ENCODE peak calls at places on chromosomes 6 and 20, in four cellular contexts. One of them, this sample, is unnamed. For H3K4me1, the result is how much of the 10 kb centered on the place peaks cover.

GRCh38 chr20:36815454-36816091 is 42.0 kb upstream of the DSN1 start:
- DNase-seq in HepG2: no peak
- DNase-seq in GM12878: no peak
- DNase-seq in H1: no peak
- DNase-seq in this sample: no peak

GRCh38 chr6:137853569-137854213 is 13.4 kb upstream of the TNFAIP3 start:
- DNase-seq in HepG2: no peak
- DNase-seq in GM12878: no peak
- DNase-seq in H1: no peak
- DNase-seq in this sample: no peak

GRCh38 chr20:53981752-53982437 is 88.5 kb downstream of the BCAS1 start:
- DNase-seq in H1: no peak
- DNase-seq in GM12878: no peak
- DNase-seq in HepG2: no peak
- DNase-seq in this sample: no peak

GRCh38 chr20:16539280-16539679 is 34.0 kb downstream of the KIF16B start:
- DNase-seq in GM12878: no peak
- DNase-seq in HepG2: no peak
- DNase-seq in H1: no peak
- DNase-seq in this sample: no peak

GRCh38 chr6:114007451-114007953 is 36.6 kb upstream of the HDAC2 start:
- DNase-seq in H1: no peak
- DNase-seq in HepG2: no peak
- DNase-seq in GM12878: peak
- DNase-seq in this sample: peak

GRCh38 chr6:21508753-21509152 is 84.8 kb upstream of the SOX4 start:
- DNase-seq in GM12878: no peak
- DNase-seq in HepG2: peak
- DNase-seq in H1: no peak
- DNase-seq in this sample: no peak

GRCh38 chr6:151870375-151870774 is 62.9 kb downstream of the ESR1 start:
- DNase-seq in H1: no peak
- DNase-seq in GM12878: no peak
- DNase-seq in HepG2: no peak
- DNase-seq in this sample: no peak

GRCh38 chr6:147154454-147154853 is 49.8 kb upstream of the STXBP5 start:
- DNase-seq in HepG2: peak
- DNase-seq in H1: no peak
- DNase-seq in GM12878: no peak
- DNase-seq in this sample: no peak

GRCh38 chr20:62822788-62823651 is 6.2 kb downstream of the COL9A3 start:
- DNase-seq in GM12878: no peak
- DNase-seq in HepG2: peak
- DNase-seq in H1: peak
- DNase-seq in this sample: no peak

GRCh38 chr6:116118608-116119007 is 7.3 kb downstream of the COL10A1 start:
- DNase-seq in GM12878: no peak
- DNase-seq in H1: no peak
- DNase-seq in HepG2: no peak
- DNase-seq in this sample: no peak

GRCh38 chr6:18515767-18516166 is 128.6 kb downstream of the RNF144B start:
- DNase-seq in GM12878: no peak
- DNase-seq in HepG2: no peak
- DNase-seq in H1: no peak
- DNase-seq in this sample: no peak

GRCh38 chr6:149905911-149906371 is 8.0 kb upstream of the RAET1E start:
- DNase-seq in HepG2: no peak
- DNase-seq in H1: no peak
- DNase-seq in GM12878: no peak
- DNase-seq in this sample: no peak

GRCh38 chr6:148221580-148221979 is 121.1 kb upstream of the SASH1 start:
- DNase-seq in GM12878: no peak
- DNase-seq in H1: no peak
- DNase-seq in HepG2: no peak
- DNase-seq in this sample: no peak

GRCh38 chr6:38169826-38170526 is 350.4 kb downstream of the ZFAND3 start:
- DNase-seq in GM12878: no peak
- DNase-seq in HepG2: no peak
- DNase-seq in H1: no peak
- DNase-seq in this sample: no peak

GRCh38 chr20:9051508-9051907 is 17.4 kb upstream of the PLCB4 start:
- DNase-seq in HepG2: peak
- DNase-seq in GM12878: no peak
- DNase-seq in H1: no peak
- DNase-seq in this sample: no peak

GRCh38 chr20:10802201-10802600 is 128.4 kb upstream of the JAG1 start:
- DNase-seq in HepG2: no peak
- DNase-seq in GM12878: no peak
- DNase-seq in H1: no peak
- DNase-seq in this sample: no peak

GRCh38 chr20:24949756-24950127 is 673 bp downstream of the CST7 start:
- DNase-seq in H1: peak
- DNase-seq in GM12878: no peak
- DNase-seq in HepG2: no peak
- DNase-seq in this sample: no peak
- TF ChIP-seq SUZ12 in H1: no peak
- TF ChIP-seq SUZ12 in GM12878: no peak
- TF ChIP-seq SUZ12 in HepG2: no peak
- TF ChIP-seq SUZ12 in this sample: no peak

DNA sequence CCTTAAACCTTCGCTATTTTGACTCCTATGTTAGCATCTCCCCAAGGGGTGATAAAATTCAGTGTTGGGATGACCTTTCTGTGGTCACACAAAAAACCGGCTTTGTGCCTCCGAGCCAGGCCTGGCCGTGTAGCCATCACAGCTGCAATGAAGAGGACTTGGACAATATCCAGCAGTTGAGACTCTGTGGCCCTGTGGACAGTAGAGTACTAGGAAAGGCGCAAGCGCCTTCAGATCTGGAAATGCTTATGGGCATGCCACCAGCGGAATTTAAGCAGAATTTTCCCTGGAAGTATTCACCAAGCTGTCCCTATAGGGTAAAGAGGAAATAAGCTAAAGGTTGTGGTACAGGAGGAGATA is 63.3 kb upstream of the SLC2A12 start:
- DNase-seq in GM12878: no peak
- DNase-seq in H1: no peak
- DNase-seq in HepG2: no peak
- DNase-seq in this sample: no peak
- H3K4me3 ChIP-seq in GM12878: no peak
- H3K4me3 ChIP-seq in H1: no peak
- H3K4me3 ChIP-seq in HepG2: no peak
- H3K4me3 ChIP-seq in this sample: no peak

DNA sequence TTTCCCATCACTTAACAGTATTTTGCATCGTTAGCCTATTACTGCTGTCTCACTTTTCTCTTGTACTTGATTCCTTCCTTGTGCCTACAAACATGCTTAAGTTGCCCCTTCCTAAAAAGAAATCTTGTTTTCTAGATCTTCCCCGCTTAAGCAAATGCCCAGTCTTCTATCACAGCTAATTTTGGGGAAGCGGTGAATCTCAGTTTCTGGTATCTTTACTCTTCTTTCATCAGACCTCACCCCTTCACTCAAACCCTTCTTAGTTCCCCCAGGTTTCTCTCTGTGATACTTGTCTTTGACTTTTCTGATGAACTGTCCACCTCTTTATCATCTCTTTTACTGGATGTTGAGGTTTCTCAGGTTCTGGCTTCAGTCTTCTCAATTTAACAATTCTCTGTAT is 14.2 kb downstream of the VAPB start:
- DNase-seq in H1: no peak
- DNase-seq in GM12878: no peak
- DNase-seq in HepG2: no peak
- DNase-seq in this sample: no peak
- H3K4me1 ChIP-seq in H1: under half
- H3K4me1 ChIP-seq in GM12878: half or more
- H3K4me1 ChIP-seq in HepG2: under half
- H3K4me1 ChIP-seq in this sample: under half

DNA sequence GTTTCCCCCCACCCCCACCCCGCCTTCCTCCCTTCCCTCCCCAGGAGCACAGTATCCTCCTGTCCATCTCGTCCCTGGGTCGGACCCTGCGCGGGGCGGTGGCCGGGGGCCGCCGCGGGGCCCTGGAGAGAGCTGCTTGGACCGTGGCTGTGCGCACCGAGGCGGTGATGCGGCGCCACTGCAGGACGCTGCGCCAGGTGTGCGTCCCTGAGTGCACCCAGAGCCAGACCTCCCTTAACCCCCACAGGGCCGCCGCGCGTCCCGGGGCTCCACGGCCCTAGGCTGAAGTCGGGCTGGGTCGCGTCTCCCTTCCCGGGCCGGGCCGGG is 2.2 kb downstream of the C20orf204 start:
- DNase-seq in HepG2: no peak
- DNase-seq in GM12878: no peak
- DNase-seq in H1: no peak
- DNase-seq in this sample: no peak
- TF ChIP-seq SUZ12 in HepG2: no peak
- TF ChIP-seq SUZ12 in GM12878: no peak
- TF ChIP-seq SUZ12 in H1: peak
- TF ChIP-seq SUZ12 in this sample: no peak

GRCh38 chr6:26366504-26366903 is 1.5 kb downstream of the BTN3A2 start:
- DNase-seq in HepG2: no peak
- DNase-seq in GM12878: no peak
- DNase-seq in H1: no peak
- DNase-seq in this sample: no peak
- H3K4me3 ChIP-seq in HepG2: no peak
- H3K4me3 ChIP-seq in GM12878: peak
- H3K4me3 ChIP-seq in H1: no peak
- H3K4me3 ChIP-seq in this sample: no peak

GRCh38 chr6:158040804-158041347 is 59.2 kb downstream of the SYNJ2 start:
- DNase-seq in GM12878: no peak
- DNase-seq in H1: no peak
- DNase-seq in HepG2: no peak
- DNase-seq in this sample: no peak

GRCh38 chr6:158038291-158039177 is 56.9 kb downstream of the SYNJ2 start:
- DNase-seq in GM12878: no peak
- DNase-seq in H1: no peak
- DNase-seq in HepG2: no peak
- DNase-seq in this sample: no peak

GRCh38 chr6:158039178-158039557 is 57.5 kb downstream of the SYNJ2 start:
- DNase-seq in H1: no peak
- DNase-seq in GM12878: no peak
- DNase-seq in HepG2: no peak
- DNase-seq in this sample: peak

GRCh38 chr6:158040051-158040803 is 58.6 kb downstream of the SYNJ2 start:
- DNase-seq in GM12878: peak
- DNase-seq in H1: no peak
- DNase-seq in HepG2: peak
- DNase-seq in this sample: no peak

DNA sequence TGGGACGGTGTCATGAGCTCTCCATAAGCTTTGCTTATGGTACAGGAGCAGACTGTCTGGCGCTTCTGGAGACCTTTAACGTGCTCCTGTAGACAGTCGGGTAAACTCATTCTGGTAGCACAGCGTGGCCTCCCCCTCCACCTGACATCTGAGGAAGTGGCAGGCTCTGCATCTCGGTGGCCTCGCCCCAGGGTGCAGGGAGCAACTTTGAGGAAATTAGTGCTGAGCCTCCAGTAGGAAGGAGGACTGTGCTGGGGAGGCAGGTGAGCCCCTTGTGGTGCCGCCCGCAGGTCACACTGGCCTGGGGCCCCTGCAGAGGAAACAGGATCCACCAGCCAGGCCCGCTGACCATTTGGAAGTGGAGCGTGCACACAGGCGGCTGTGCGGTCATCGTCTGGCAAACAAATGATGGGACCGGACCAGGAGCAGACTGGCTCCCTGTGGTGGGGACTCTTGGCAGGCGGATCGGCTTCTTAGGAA is 57.9 kb downstream of the SYNJ2 start:
- DNase-seq in GM12878: no peak
- DNase-seq in H1: no peak
- DNase-seq in HepG2: peak
- DNase-seq in this sample: no peak
- H3K4me1 ChIP-seq in GM12878: under half
- H3K4me1 ChIP-seq in H1: under half
- H3K4me1 ChIP-seq in HepG2: half or more
- H3K4me1 ChIP-seq in this sample: under half

DNA sequence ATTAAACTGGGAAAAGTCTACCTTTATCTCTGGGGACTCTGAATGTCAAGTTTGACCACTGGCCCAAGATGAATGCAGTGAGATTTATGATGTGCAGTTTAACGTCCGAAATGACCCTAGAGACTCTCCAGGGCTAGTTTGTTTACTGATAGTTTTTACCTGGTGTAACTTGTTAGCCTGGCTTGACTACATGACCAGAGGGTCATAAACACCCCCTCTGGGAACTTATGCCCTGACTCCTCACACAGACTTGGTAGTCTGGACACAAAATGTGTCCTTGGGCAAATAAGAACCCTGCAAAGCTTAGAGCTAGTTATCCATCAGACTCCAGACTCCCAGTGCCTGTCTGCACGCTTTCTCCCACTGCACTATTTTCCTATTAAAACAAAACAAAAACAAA is 606.5 kb downstream of the HACE1 start:
- DNase-seq in H1: no peak
- DNase-seq in HepG2: no peak
- DNase-seq in GM12878: no peak
- DNase-seq in this sample: no peak
- TF ChIP-seq SUZ12 in H1: no peak
- TF ChIP-seq SUZ12 in HepG2: no peak
- TF ChIP-seq SUZ12 in GM12878: no peak
- TF ChIP-seq SUZ12 in this sample: no peak

This sample was measured in NT2/D1.